ENCODE peak calls at places on chromosomes 4 and X, in five cellular contexts. F is endothelial cell; A is activated effector memory CD4-positive, alpha-beta T cell treated with Interleukin-2 at 50 U/mL for 16 hours; M is GM23338; P is amygdala. T is an unnamed sample.

GRCh38 chr4:38723726-38724506 is 58.9 kb downstream of the TLR10 start:
- DNase-seq in A (no peak), P (no peak), F (no peak), M (no peak), T (peak; percentile 13)

GRCh38 chr4:175386776-175387507 is 425.1 kb downstream of the GPM6A start:
- DNase-seq in M (peak; percentile 62), P (no peak), A (no peak), F (no peak), T (no peak)

GRCh38 chrX:30312858-30313257 is 3.7 kb upstream of the NR0B1 start:
- DNase-seq in M (no peak), F (no peak), P (no peak), A (no peak), T (no peak)

GRCh38 chr4:139902328-139903217 is 237.0 kb downstream of the MGST2 start:
- DNase-seq in F (no peak), A (no peak), M (no peak), P (no peak), T (no peak)

GRCh38 chr4:40194602-40195161 is 2.1 kb upstream of the RHOH start:
- DNase-seq in P (no peak), M (no peak), A (peak; percentile 36), F (no peak), T (no peak)

GRCh38 chrX:42140320-42140719 is 217.0 kb upstream of the CASK start:
- DNase-seq in A (no peak), F (no peak), P (no peak), M (no peak), T (no peak)

GRCh38 chr4:66169341-66169740 is 499.1 kb upstream of the EPHA5 start:
- DNase-seq in M (peak; percentile 74), A (no peak), F (no peak), P (no peak), T (peak; percentile 4)

GRCh38 chrX:106035064-106035463 is 3.5 kb downstream of the SERPINA7 start:
- DNase-seq in P (no peak), A (no peak), M (peak; percentile 14), F (no peak), T (peak; percentile 4)

GRCh38 chrX:45322382-45322781 is 121.7 kb upstream of the DIPK2B start:
- DNase-seq in A (no peak), F (no peak), M (peak; percentile 61), P (peak; percentile 0), T (no peak)

GRCh38 chr4:173801361-173801760 is 271.3 kb upstream of the HAND2 start:
- DNase-seq in F (no peak), M (peak; percentile 5), P (no peak), A (no peak), T (no peak)

GRCh38 chr4:10204401-10205058 is 87.9 kb upstream of the WDR1 start:
- DNase-seq in M (no peak), F (no peak), A (no peak), P (no peak), T (no peak)

GRCh38 chr4:184259866-184260265 is 42.2 kb upstream of the ENPP6 start:
- DNase-seq in A (no peak), F (no peak), M (no peak), P (no peak), T (no peak)

GRCh38 chr4:3221996-3222395 is 27.0 kb upstream of the MSANTD1 start:
- DNase-seq in F (no peak), P (no peak), A (no peak), M (no peak), T (no peak)

T was measured in T47D.